ENCODE peak calls at places on chromosomes 16 and 17, in six cellular contexts. S is fibroblast of lung, R is right lobe of liver, V is WTC11, K is IMR-90, X is RWPE2. Q is an unnamed sample.

GRCh38 chr17:31511583-31511982 is 120.1 kb downstream of the RAB11FIP4 start:
- DNase-seq in S (no peak), R (no peak), V (no peak), K (no peak), X (no peak), Q (no peak)

GRCh38 chr16:265711-266110 is 10.0 kb downstream of the RGS11 start:
- DNase-seq in S (no peak), R (no peak), V (no peak), K (no peak), X (peak), Q (no peak)

GRCh38 chr17:35243459-35244204 is 760 bp downstream of the SLFN5 start:
- DNase-seq in S (peak), R (no peak), V (peak), K (peak), X (no peak), Q (peak)

GRCh38 chr16:70650216-70650615 is 3.9 kb downstream of the IL34 start:
- DNase-seq in S (no peak), R (peak), V (no peak), K (no peak), X (no peak), Q (no peak)

GRCh38 chr16:88619859-88620655 is 18.3 kb upstream of the IL17C start:
- DNase-seq in S (peak), R (no peak), V (no peak), K (peak), X (no peak), Q (peak)

GRCh38 chr16:86549076-86549892 is 5.8 kb downstream of the MTHFSD start:
- DNase-seq in S (no peak), R (no peak), V (no peak), K (no peak), X (no peak), Q (no peak)

GRCh38 chr17:16001498-16001897 is 1.9 kb downstream of the TTC19 start:
- DNase-seq in S (no peak), R (no peak), V (no peak), K (no peak), X (no peak), Q (no peak)

GRCh38 chr16:49952386-49952785 is 72.6 kb upstream of the CNEP1R1 start:
- DNase-seq in S (peak), R (no peak), V (no peak), K (no peak), X (no peak), Q (no peak)

GRCh38 chr17:19647697-19648474 is 665 bp upstream of the ALDH3A2 start:
- DNase-seq in S (peak), R (peak), V (peak), K (peak), X (peak), Q (peak)

GRCh38 chr17:33342025-33342424 is 48.9 kb upstream of the ASIC2 start:
- DNase-seq in S (no peak), R (no peak), V (no peak), K (no peak), X (no peak), Q (no peak)

GRCh38 chr17:17913695-17914332 is 58.4 kb downstream of the TOM1L2 start:
- DNase-seq in S (peak), R (no peak), V (peak), K (peak), X (peak), Q (peak)

GRCh38 chr17:55648086-55648485 is 74.6 kb downstream of the TMEM100 start:
- DNase-seq in S (no peak), R (no peak), V (no peak), K (no peak), X (no peak), Q (no peak)

GRCh38 chr16:57265850-57266530 is 18.5 kb downstream of the PLLP start:
- DNase-seq in S (peak), R (no peak), V (no peak), K (no peak), X (peak), Q (no peak)

GRCh38 chr16:81493755-81494433 is 49.3 kb downstream of the CMIP start:
- DNase-seq in S (peak), R (peak), V (no peak), K (peak), X (peak), Q (peak)

GRCh38 chr17:11121680-11122079 is 119.3 kb upstream of the SHISA6 start:
- DNase-seq in S (no peak), R (no peak), V (no peak), K (no peak), X (no peak), Q (no peak)

GRCh38 chr16:9932000-9932399 is 250.2 kb downstream of the GRIN2A start:
- DNase-seq in S (no peak), R (no peak), V (no peak), K (no peak), X (no peak), Q (no peak)

GRCh38 chr17:58694826-58695225 is 2.4 kb downstream of the RAD51C start:
- DNase-seq in S (no peak), R (no peak), V (no peak), K (no peak), X (no peak), Q (no peak)

GRCh38 chr16:55730115-55730514 is 74.3 kb downstream of the SLC6A2 start:
- DNase-seq in S (no peak), R (no peak), V (no peak), K (no peak), X (no peak), Q (no peak)

GRCh38 chr16:24499193-24499814 is 40.1 kb upstream of the RBBP6 start:
- DNase-seq in S (no peak), R (no peak), V (peak), K (peak), X (no peak), Q (no peak)

GRCh38 chr17:491086-492014 is 138.7 kb upstream of the RPH3AL start:
- DNase-seq in S (peak), R (no peak), V (peak), K (peak), X (no peak), Q (peak)

GRCh38 chr17:49227436-49228261 is 2.9 kb downstream of the PHOSPHO1 start:
- DNase-seq in S (peak), R (peak), V (peak), K (peak), X (peak), Q (peak)

GRCh38 chr16:31072540-31073072 is 1.4 kb downstream of the ZNF668 start:
- DNase-seq in S (peak), R (no peak), V (no peak), K (peak), X (no peak), Q (peak)

GRCh38 chr17:65557349-65558310 is 3.8 kb downstream of the AXIN2 start:
- DNase-seq in S (peak), R (no peak), V (no peak), K (peak), X (no peak), Q (peak)

GRCh38 chr16:79767597-79768280 is 167.2 kb upstream of the MAF start:
- DNase-seq in S (peak), R (peak), V (peak), K (no peak), X (no peak), Q (peak)

GRCh38 chr17:8924595-8924994 is 40.9 kb downstream of the PIK3R5 start:
- DNase-seq in S (no peak), R (no peak), V (no peak), K (no peak), X (no peak), Q (no peak)

GRCh38 chr17:21042434-21043295 is at the start of gene USP22:
- DNase-seq in S (no peak), R (no peak), V (peak), K (no peak), X (no peak), Q (no peak)

GRCh38 chr16:50273888-50274770 is 7.8 kb downstream of the ADCY7 start:
- DNase-seq in S (no peak), R (peak), V (no peak), K (no peak), X (peak), Q (no peak)

GRCh38 chr17:77487677-77488530 is 347.1 kb downstream of the SEC14L1 start:
- DNase-seq in S (no peak), R (no peak), V (no peak), K (no peak), X (peak), Q (no peak)

GRCh38 chr17:41393294-41393693 is 4.1 kb downstream of the KRT31 start:
- DNase-seq in S (peak), R (no peak), V (no peak), K (no peak), X (no peak), Q (no peak)

GRCh38 chr17:5424909-5425308 is 4.9 kb downstream of the RPAIN start:
- DNase-seq in S (peak), R (no peak), V (no peak), K (peak), X (no peak), Q (no peak)

GRCh38 chr17:5419356-5419958 is at the start of gene NUP88:
- DNase-seq in S (peak), R (peak), V (peak), K (peak), X (peak), Q (peak)

GRCh38 chr17:5419959-5420653 is at the start of gene RPAIN:
- DNase-seq in S (no peak), R (peak), V (peak), K (peak), X (peak), Q (no peak)

GRCh38 chr17:5425826-5426225 is 5.8 kb downstream of the RPAIN start:
- DNase-seq in S (no peak), R (no peak), V (no peak), K (no peak), X (no peak), Q (no peak)

DNA sequence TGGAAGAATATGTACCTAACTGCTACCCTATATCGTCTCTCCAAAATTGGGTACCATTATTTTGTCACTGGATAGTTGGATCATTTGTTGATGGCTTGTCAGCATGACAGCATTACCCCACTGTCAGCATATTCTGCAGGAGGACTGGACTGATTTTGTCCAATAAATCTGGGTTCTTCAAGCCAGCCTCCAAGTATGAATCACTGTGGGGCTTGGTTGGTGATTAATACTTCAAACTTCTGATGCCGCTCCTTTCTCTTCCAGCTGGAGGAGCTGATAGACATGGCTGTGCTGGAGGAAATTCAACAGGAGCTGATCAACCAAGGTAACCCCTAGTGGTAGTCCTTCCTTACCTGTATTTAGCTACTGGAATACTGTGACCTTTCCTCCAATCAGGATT is 2.5 kb downstream of the RPAIN start:
- DNase-seq in S (peak), R (no peak), V (no peak), K (peak), X (no peak), Q (peak)
- TF ChIP-seq CTCF in S (no peak), R (no peak), V (no peak), K (peak), X (no peak), Q (no peak)

DNA sequence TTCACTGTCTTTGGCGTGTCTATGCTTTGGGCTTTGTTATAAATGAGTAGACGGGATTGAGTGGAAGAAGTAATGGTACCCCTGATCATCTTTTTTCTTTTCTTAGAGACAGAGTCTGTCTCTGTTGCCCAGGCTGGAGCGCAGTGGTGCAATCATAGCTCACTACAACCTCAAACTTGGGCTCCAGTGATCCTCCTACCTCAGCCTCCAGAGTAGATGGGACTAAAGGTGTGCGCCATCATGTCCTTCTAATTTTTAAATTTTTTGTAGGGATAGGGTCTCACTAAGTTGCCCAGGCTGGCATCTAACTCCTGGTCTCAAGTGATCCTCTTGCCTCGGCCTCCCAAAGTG is 14.9 kb upstream of the GPRC5B start:
- DNase-seq in S (no peak), R (no peak), V (no peak), K (no peak), X (no peak), Q (no peak)
- TF ChIP-seq CTCF in S (no peak), R (no peak), V (peak), K (no peak), X (peak), Q (no peak)

DNA sequence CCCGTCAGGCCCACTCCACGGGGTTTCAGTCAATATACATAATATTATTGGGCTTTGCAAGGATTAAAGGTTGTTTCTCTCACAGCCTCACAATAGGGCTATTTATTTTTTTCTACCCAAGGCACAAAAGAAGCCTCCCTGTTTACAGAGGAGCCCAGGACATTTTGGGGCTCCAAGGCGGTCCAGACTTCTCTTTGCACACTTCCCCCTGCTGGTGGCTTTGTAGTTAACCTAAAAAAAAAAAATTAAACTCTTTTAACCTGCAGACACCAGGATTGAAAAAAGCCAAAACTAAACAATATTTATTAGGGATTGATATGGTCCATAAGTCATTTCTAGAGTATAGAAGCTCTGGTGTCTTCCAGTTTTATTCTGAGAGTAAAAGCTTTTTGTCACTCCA is 169.7 kb upstream of the ZFHX3 start:
- DNase-seq in S (no peak), R (no peak), V (no peak), K (no peak), X (no peak), Q (no peak)
- TF ChIP-seq CTCF in S (no peak), R (no peak), V (peak), K (peak), X (peak), Q (peak)

DNA sequence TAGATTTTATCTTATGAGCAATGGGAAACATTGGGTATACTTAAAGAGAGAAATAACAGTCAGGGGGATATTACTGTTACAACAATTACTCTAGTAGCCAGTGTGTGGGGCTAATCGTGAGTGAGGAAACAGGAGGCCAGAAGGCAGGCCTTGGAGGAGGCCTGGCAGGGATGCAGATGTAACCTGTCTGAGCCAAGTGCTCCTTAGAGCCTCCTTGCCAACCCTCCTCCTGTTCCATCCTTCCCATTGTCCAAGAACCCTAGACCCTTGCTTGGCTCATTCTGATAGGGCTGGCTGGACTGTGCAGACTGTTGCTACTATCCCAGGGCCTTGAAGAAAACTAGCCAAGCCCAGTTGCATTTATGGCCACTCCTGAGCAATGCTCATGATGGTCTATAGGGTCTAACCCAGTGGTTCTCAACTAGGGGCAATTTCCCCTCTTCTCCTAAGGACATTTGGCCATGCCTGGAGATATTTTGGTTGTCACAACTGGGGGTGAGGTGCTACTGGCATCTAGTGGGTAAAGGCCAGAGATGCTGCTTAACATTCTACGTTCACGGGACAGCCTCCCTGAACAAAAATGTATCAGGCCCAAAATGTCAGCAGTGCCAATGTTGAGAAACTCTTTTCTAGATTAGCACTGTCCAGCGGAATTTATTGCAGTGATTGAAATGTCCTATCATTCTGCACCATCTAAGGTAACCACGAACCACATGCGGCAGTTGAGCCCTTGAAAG is 24.4 kb upstream of the WSCD1 start:
- DNase-seq in S (no peak), R (no peak), V (no peak), K (no peak), X (no peak), Q (no peak)
- TF ChIP-seq CTCF in S (no peak), R (no peak), V (no peak), K (no peak), X (no peak), Q (peak)

GRCh38 chr16:10937068-10937859 is 5.0 kb downstream of the DEXI start:
- DNase-seq in S (no peak), R (peak), V (no peak), K (no peak), X (no peak), Q (no peak)
- TF ChIP-seq CTCF in S (no peak), R (no peak), V (no peak), K (no peak), X (no peak), Q (no peak)

DNA sequence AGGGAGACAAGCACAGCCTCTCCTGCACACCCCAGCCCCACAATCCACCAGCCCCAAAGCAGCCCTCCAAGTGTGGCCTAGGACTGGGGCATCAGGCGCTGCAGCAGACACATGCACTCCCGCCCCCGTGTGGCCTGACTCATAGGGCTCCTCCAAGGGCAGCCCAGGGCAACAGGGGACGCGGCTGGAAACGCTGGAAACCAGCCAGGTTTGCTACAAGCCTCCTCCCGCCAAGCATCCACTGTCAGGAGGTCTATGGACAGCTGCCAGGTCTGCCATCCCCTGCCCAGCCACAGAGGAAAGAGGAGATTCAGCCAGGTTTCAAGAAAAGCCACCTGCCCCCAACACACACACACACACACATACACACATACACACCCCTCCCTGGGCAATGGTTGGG is 25.8 kb downstream of the SRCIN1 start:
- DNase-seq in S (peak), R (no peak), V (peak), K (peak), X (no peak), Q (no peak)
- TF ChIP-seq CTCF in S (no peak), R (no peak), V (no peak), K (peak), X (peak), Q (peak)

DNA sequence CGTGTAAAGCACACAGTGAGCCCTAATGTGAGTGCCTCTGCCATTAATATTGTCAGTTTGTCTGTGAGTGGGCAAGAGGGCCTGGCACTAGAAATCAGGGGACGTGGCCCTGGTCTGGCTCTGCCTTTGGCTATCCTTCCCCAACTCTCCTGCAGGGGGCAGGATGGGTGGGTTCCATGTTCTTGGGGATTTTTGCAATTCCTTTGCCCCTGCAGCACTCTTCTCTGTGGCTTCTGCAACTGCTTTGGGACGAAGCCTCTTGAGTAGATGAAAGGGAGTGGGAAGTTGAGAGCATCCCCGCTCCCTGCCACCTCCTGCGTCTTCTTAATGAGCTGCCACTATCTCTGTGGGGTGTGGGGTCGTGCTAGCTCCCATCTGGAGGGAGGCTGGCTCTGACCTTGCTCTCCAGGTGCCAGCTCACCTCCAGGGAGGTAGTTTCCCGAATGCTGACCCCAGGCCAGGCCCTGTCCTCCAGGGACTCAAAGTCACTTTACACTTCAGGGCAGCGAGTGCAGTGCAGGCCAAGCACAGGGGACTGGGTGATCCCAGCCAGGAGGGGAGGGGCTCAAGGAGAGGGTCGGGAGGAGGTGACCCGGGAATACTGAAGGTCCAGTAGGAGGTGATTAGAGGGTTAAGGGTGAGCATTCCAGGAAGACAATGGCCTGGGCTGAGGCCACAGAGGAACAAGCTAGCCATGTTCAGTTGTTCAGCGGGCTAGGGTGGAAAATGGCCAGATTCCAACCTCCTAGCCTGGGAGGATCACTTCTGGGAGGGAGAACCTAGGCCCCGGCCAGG is 121.0 kb upstream of the NLRP1 start:
- DNase-seq in S (no peak), R (no peak), V (peak), K (peak), X (no peak), Q (no peak)
- TF ChIP-seq CTCF in S (no peak), R (peak), V (peak), K (peak), X (no peak), Q (peak)

Q was measured in astrocyte of the spinal cord.